ENCODE peak calls at places on chromosomes 5 and 9, in nine cellular contexts. Y is HCT116, C is GM12891, Q is IMR-90, E is A549, G is esophagus squamous epithelium, U is lower leg skin, F is tibial nerve, P is stomach. T is an unnamed sample.

GRCh38 chr5:34976347-34976746 is 47.0 kb downstream of the DNAJC21 start:
- DNase-seq in E (no peak), P (no peak), F (no peak), Y (no peak), Q (no peak), U (no peak), C (no peak), G (no peak), T (no peak)

GRCh38 chr5:111461261-111461671 is 51.1 kb downstream of the STARD4 start:
- DNase-seq in F (no peak), U (no peak), Q (peak; percentile 25), E (peak; percentile 40), P (no peak), G (no peak), Y (no peak), C (no peak), T (no peak)

GRCh38 chr5:446864-447263 is 3.9 kb downstream of the EXOC3 start:
- DNase-seq in P (no peak), G (no peak), Y (peak; percentile 24), C (no peak), Q (peak; percentile 51), F (no peak), U (peak; percentile 72), E (peak; percentile 72), T (peak; percentile 63)

GRCh38 chr9:133421615-133422542 is at the start of gene ADAMTS13:
- DNase-seq in P (no peak), U (no peak), F (no peak), G (no peak), Y (no peak), C (no peak), Q (peak; percentile 15), E (peak; percentile 58), T (no peak)

GRCh38 chr9:21017092-21017491 is 14.3 kb downstream of the HACD4 start:
- DNase-seq in Q (peak; percentile 94), G (no peak), C (no peak), F (no peak), U (no peak), Y (no peak), E (peak; percentile 7), P (no peak), T (no peak)

GRCh38 chr9:6216002-6216401 is 395 bp downstream of the IL33 start:
- DNase-seq in Y (no peak), E (no peak), Q (no peak), P (no peak), F (no peak), U (no peak), C (no peak), G (no peak), T (no peak)

GRCh38 chr9:83296123-83296522 is 233.2 kb upstream of the RASEF start:
- DNase-seq in G (no peak), U (no peak), P (no peak), C (no peak), F (no peak), Y (no peak), Q (no peak), E (no peak), T (peak; percentile 36)

GRCh38 chr5:17808566-17808965 is 174.3 kb downstream of the TAF11L14 start:
- DNase-seq in Y (no peak), Q (no peak), U (no peak), P (no peak), F (no peak), E (no peak), G (no peak), C (no peak), T (no peak)

GRCh38 chr5:2160811-2161210 is 278.1 kb upstream of the IRX4 start:
- DNase-seq in U (no peak), P (no peak), F (no peak), E (no peak), C (no peak), G (no peak), Q (no peak), Y (no peak), T (no peak)

GRCh38 chr5:132768485-132768868 is 8.6 kb downstream of the SEPTIN8 start:
- DNase-seq in E (no peak), C (no peak), F (no peak), Y (no peak), Q (no peak), U (peak; percentile 66), G (no peak), P (no peak), T (no peak)

GRCh38 chr5:36569456-36569855 is 37.0 kb upstream of the SLC1A3 start:
- DNase-seq in G (no peak), C (no peak), P (no peak), U (no peak), Y (no peak), F (no peak), E (no peak), Q (no peak), T (no peak)

GRCh38 chr9:5095795-5096194 is 89.6 kb downstream of the INSL6 start:
- DNase-seq in C (no peak), G (no peak), P (no peak), Q (no peak), E (no peak), F (no peak), U (no peak), Y (no peak), T (no peak)

GRCh38 chr5:159128070-159128507 is 28.4 kb upstream of the EBF1 start:
- DNase-seq in Y (no peak), U (no peak), Q (no peak), F (no peak), G (no peak), C (no peak), P (no peak), E (no peak), T (no peak)

GRCh38 chr5:130720355-130720754 is 444.7 kb downstream of the HINT1 start:
- DNase-seq in P (no peak), G (no peak), E (peak; percentile 23), Q (no peak), C (no peak), F (no peak), Y (peak; percentile 45), U (no peak), T (peak; percentile 35)

GRCh38 chr9:26537211-26537610 is 355.4 kb downstream of the CAAP1 start:
- DNase-seq in Q (no peak), G (no peak), P (no peak), C (no peak), E (no peak), Y (no peak), F (no peak), U (no peak), T (no peak)

GRCh38 chr5:111580956-111581355 is 68.6 kb upstream of the STARD4 start:
- DNase-seq in Y (no peak), F (no peak), P (no peak), G (no peak), C (no peak), E (no peak), Q (no peak), U (no peak), T (no peak)

GRCh38 chr9:137280478-137281344 is 3.2 kb downstream of the TOR4A start:
- DNase-seq in U (no peak), Y (no peak), C (no peak), G (no peak), P (no peak), Q (no peak), E (no peak), F (no peak), T (peak; percentile 55)

DNA sequence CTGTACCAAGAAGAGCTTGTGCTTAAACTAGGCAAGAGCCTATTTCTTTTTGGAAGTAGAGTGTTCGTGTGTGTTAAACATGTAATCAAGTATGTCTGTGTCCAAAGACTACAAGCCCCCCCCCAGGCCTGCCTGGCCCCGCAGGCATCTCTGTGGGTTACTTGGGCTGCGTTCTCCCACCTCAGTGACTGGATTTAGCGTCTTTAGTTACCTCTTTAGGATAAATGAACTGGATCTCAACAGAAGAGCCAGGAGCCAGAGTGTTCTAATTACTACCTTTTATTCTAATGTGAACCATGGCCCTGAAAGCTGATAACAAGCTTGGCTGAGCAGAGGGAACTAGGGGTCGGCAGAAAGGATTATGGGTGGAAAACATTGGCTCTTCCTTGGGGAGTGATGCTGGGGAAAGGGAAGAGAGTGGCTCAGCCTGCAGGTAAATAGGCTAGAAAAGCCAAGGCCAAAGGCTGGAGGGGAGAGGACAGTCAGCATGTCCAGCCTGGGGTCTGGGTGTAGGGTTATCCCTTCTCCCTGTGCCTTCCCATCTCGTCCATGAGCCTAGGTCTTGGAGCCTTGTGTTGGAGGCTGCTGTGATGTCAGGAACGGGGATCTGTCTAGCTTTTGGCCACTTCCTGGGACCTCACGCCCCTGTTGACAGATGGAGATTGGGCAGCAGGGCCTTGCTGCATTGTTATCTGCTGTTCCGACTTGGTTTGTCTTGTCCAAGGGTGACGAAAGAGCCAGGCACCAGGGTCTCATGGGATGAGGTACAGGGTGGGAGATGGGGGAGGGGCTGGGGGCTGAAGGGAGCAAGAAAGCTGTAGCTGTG is 11.1 kb downstream of the CD74 start:
- DNase-seq in Q (no peak), P (no peak), Y (no peak), U (no peak), E (no peak), F (no peak), G (no peak), C (no peak), T (no peak)
- TF ChIP-seq POLR2A in Q (no peak), P (no peak), Y (no peak), U (no peak), E (no peak), F (no peak), G (no peak), C (peak; percentile 92), T (no peak)

GRCh38 chr9:90991953-90992352 is 190.3 kb downstream of the SYK start:
- DNase-seq in C (no peak), E (no peak), Y (no peak), G (no peak), F (no peak), U (no peak), P (no peak), Q (no peak), T (no peak)
- TF ChIP-seq POLR2A in C (no peak), E (no peak), Y (no peak), G (no peak), F (no peak), U (no peak), P (no peak), Q (no peak), T (no peak)

DNA sequence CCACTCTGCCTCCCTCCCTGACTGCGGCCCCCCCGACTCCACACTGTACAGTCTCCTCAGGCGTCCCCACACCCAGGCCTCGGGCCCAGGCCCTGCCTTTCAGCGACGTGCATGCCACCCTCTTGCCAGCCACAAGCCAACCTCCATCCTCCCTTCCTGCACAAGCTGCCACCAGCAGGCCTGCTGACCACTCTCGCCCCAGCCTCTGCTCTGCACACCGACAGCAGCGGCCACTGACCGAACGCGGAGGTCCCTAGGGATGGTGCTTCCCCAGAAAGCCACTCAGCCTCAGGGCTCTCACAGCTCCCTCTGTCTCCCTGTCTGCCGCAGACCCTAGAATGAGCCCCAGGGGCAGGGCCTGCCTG is 18.6 kb downstream of the LMAN2 start:
- DNase-seq in G (no peak), F (no peak), P (no peak), E (no peak), U (no peak), Y (no peak), Q (no peak), C (no peak), T (no peak)
- TF ChIP-seq POLR2A in G (no peak), F (no peak), P (no peak), E (no peak), U (no peak), Y (no peak), Q (no peak), C (no peak), T (no peak)

DNA sequence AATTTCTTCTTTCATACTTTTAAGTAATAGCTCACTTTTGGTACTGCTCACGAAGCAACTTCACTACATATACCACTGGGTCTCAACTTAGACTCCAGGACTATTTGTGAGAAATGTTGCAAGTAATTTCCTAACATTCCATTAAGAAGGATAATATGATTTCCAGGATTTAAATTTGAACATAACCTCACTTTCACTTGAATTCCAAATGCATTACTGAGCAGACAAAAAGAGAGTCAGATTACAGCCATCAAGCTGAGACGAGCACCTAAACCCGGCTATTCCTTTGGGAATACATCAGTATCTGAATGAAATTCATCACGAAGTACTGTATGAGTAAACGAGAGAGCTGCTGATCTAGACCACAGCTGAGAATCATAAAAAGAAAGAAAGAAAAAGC is 47.3 kb downstream of the LIFR start:
- DNase-seq in G (no peak), U (no peak), Q (peak; percentile 90), E (no peak), C (no peak), F (no peak), Y (no peak), P (no peak), T (no peak)
- TF ChIP-seq POLR2A in G (no peak), U (no peak), Q (no peak), E (no peak), C (no peak), F (no peak), Y (no peak), P (no peak), T (no peak)